ENCODE peak calls at places on chromosomes 4 and X, in six cellular contexts. One of them, this sample, is unnamed.

GRCh38 chr4:77917075-77917474 is 54.4 kb downstream of the MRPL1 start:
- DNase-seq in OCI-LY7: no peak
- DNase-seq in PC-3: no peak
- DNase-seq in tibial artery: no peak
- DNase-seq in MM.1S: no peak
- DNase-seq in esophagus squamous epithelium: no peak
- DNase-seq in this sample: no peak

GRCh38 chr4:84529169-84529751 is 30.2 kb upstream of the NKX6-1 start:
- DNase-seq in PC-3: peak; percentile 65
- DNase-seq in esophagus squamous epithelium: no peak
- DNase-seq in OCI-LY7: peak; percentile 46
- DNase-seq in MM.1S: peak; percentile 49
- DNase-seq in tibial artery: no peak
- DNase-seq in this sample: no peak

GRCh38 chr4:3759236-3759635 is 6.9 kb upstream of the ADRA2C start:
- DNase-seq in MM.1S: no peak
- DNase-seq in esophagus squamous epithelium: no peak
- DNase-seq in tibial artery: no peak
- DNase-seq in PC-3: no peak
- DNase-seq in OCI-LY7: no peak
- DNase-seq in this sample: no peak

GRCh38 chr4:14994242-14994641 is 8.0 kb upstream of the CPEB2 start:
- DNase-seq in OCI-LY7: no peak
- DNase-seq in MM.1S: no peak
- DNase-seq in esophagus squamous epithelium: no peak
- DNase-seq in tibial artery: no peak
- DNase-seq in PC-3: peak; percentile 67
- DNase-seq in this sample: no peak

GRCh38 chr4:148717988-148718387 is 275.8 kb upstream of the NR3C2 start:
- DNase-seq in OCI-LY7: no peak
- DNase-seq in esophagus squamous epithelium: no peak
- DNase-seq in MM.1S: no peak
- DNase-seq in PC-3: no peak
- DNase-seq in tibial artery: no peak
- DNase-seq in this sample: no peak

GRCh38 chr4:89661490-89661889 is 175.5 kb downstream of the SNCA start:
- DNase-seq in tibial artery: no peak
- DNase-seq in esophagus squamous epithelium: no peak
- DNase-seq in PC-3: peak; percentile 36
- DNase-seq in MM.1S: no peak
- DNase-seq in OCI-LY7: no peak
- DNase-seq in this sample: no peak

GRCh38 chrX:101385795-101386541 is at the start of gene BTK:
- DNase-seq in esophagus squamous epithelium: no peak
- DNase-seq in OCI-LY7: peak; percentile 80
- DNase-seq in PC-3: no peak
- DNase-seq in tibial artery: no peak
- DNase-seq in MM.1S: no peak
- DNase-seq in this sample: no peak

GRCh38 chrX:40109288-40110008 is 11.7 kb upstream of the BCOR start:
- DNase-seq in OCI-LY7: peak; percentile 57
- DNase-seq in esophagus squamous epithelium: no peak
- DNase-seq in MM.1S: peak; percentile 71
- DNase-seq in tibial artery: no peak
- DNase-seq in PC-3: no peak
- DNase-seq in this sample: peak; percentile 73

GRCh38 chr4:183554878-183555585 is 50.2 kb downstream of the ING2 start:
- DNase-seq in PC-3: no peak
- DNase-seq in tibial artery: no peak
- DNase-seq in OCI-LY7: no peak
- DNase-seq in MM.1S: no peak
- DNase-seq in esophagus squamous epithelium: no peak
- DNase-seq in this sample: no peak

GRCh38 chr4:142687547-142688275 is 158.4 kb downstream of the INPP4B start:
- DNase-seq in tibial artery: no peak
- DNase-seq in MM.1S: no peak
- DNase-seq in OCI-LY7: no peak
- DNase-seq in PC-3: no peak
- DNase-seq in esophagus squamous epithelium: no peak
- DNase-seq in this sample: no peak

GRCh38 chrX:122475306-122475705 is 708.8 kb upstream of the GRIA3 start:
- DNase-seq in PC-3: peak; percentile 32
- DNase-seq in esophagus squamous epithelium: no peak
- DNase-seq in OCI-LY7: no peak
- DNase-seq in MM.1S: no peak
- DNase-seq in tibial artery: no peak
- DNase-seq in this sample: no peak

GRCh38 chrX:1661922-1662221 is 47.0 kb downstream of the ASMT start:
- DNase-seq in MM.1S: no peak
- DNase-seq in tibial artery: no peak
- DNase-seq in OCI-LY7: no peak
- DNase-seq in PC-3: no peak
- DNase-seq in esophagus squamous epithelium: no peak
- DNase-seq in this sample: no peak

GRCh38 chr4:25884040-25884788 is 21.4 kb upstream of the SEL1L3 start:
- DNase-seq in PC-3: peak; percentile 18
- DNase-seq in OCI-LY7: peak; percentile 60
- DNase-seq in esophagus squamous epithelium: no peak
- DNase-seq in MM.1S: no peak
- DNase-seq in tibial artery: no peak
- DNase-seq in this sample: no peak

GRCh38 chr4:74311696-74312313 is 3.5 kb downstream of the EPGN start:
- DNase-seq in esophagus squamous epithelium: no peak
- DNase-seq in MM.1S: peak; percentile 81
- DNase-seq in OCI-LY7: peak; percentile 46
- DNase-seq in tibial artery: no peak
- DNase-seq in PC-3: peak; percentile 91
- DNase-seq in this sample: no peak

GRCh38 chrX:48961585-48962091 is 4.2 kb upstream of the OTUD5 start:
- DNase-seq in esophagus squamous epithelium: no peak
- DNase-seq in MM.1S: no peak
- DNase-seq in tibial artery: peak; percentile 29
- DNase-seq in OCI-LY7: peak; percentile 65
- DNase-seq in PC-3: no peak
- DNase-seq in this sample: peak; percentile 47

GRCh38 chr4:101169044-101170014 is 178.0 kb downstream of the PPP3CA start:
- DNase-seq in tibial artery: peak; percentile 28
- DNase-seq in MM.1S: peak; percentile 83
- DNase-seq in esophagus squamous epithelium: peak; percentile 2
- DNase-seq in PC-3: peak; percentile 83
- DNase-seq in OCI-LY7: peak; percentile 73
- DNase-seq in this sample: no peak

GRCh38 chrX:150625875-150626274 is 57.5 kb downstream of the MTM1 start:
- DNase-seq in OCI-LY7: no peak
- DNase-seq in esophagus squamous epithelium: no peak
- DNase-seq in MM.1S: no peak
- DNase-seq in tibial artery: no peak
- DNase-seq in PC-3: no peak
- DNase-seq in this sample: no peak

GRCh38 chr4:128130621-128131020 is 69.5 kb downstream of the LARP1B start:
- DNase-seq in tibial artery: no peak
- DNase-seq in OCI-LY7: no peak
- DNase-seq in PC-3: peak; percentile 6
- DNase-seq in MM.1S: no peak
- DNase-seq in esophagus squamous epithelium: no peak
- DNase-seq in this sample: no peak

GRCh38 chr4:176437756-176438155 is 118.0 kb downstream of the SPCS3 start:
- DNase-seq in MM.1S: no peak
- DNase-seq in esophagus squamous epithelium: no peak
- DNase-seq in OCI-LY7: no peak
- DNase-seq in PC-3: peak; percentile 12
- DNase-seq in tibial artery: no peak
- DNase-seq in this sample: no peak

GRCh38 chr4:77771566-77771965 is 47.6 kb downstream of the CNOT6L start:
- DNase-seq in OCI-LY7: no peak
- DNase-seq in tibial artery: no peak
- DNase-seq in esophagus squamous epithelium: no peak
- DNase-seq in MM.1S: no peak
- DNase-seq in PC-3: no peak
- DNase-seq in this sample: no peak

GRCh38 chr4:139655116-139655515 is 10.5 kb upstream of the MGST2 start:
- DNase-seq in OCI-LY7: peak; percentile 49
- DNase-seq in PC-3: peak; percentile 48
- DNase-seq in MM.1S: no peak
- DNase-seq in tibial artery: no peak
- DNase-seq in esophagus squamous epithelium: no peak
- DNase-seq in this sample: no peak

GRCh38 chr4:54657556-54658313 is at the start of gene KIT:
- DNase-seq in OCI-LY7: no peak
- DNase-seq in tibial artery: no peak
- DNase-seq in esophagus squamous epithelium: no peak
- DNase-seq in MM.1S: no peak
- DNase-seq in PC-3: no peak
- DNase-seq in this sample: peak; percentile 81

GRCh38 chr4:54654753-54655152 is 3.0 kb upstream of the KIT start:
- DNase-seq in OCI-LY7: no peak
- DNase-seq in MM.1S: no peak
- DNase-seq in PC-3: no peak
- DNase-seq in tibial artery: no peak
- DNase-seq in esophagus squamous epithelium: no peak
- DNase-seq in this sample: no peak

GRCh38 chr4:54658321-54659093 is 750 bp downstream of the KIT start:
- DNase-seq in PC-3: peak; percentile 36
- DNase-seq in OCI-LY7: no peak
- DNase-seq in MM.1S: peak; percentile 65
- DNase-seq in esophagus squamous epithelium: no peak
- DNase-seq in tibial artery: peak; percentile 43
- DNase-seq in this sample: peak; percentile 64

GRCh38 chr4:54659213-54660144 is 1.7 kb downstream of the KIT start:
- DNase-seq in tibial artery: no peak
- DNase-seq in esophagus squamous epithelium: no peak
- DNase-seq in PC-3: no peak
- DNase-seq in OCI-LY7: no peak
- DNase-seq in MM.1S: no peak
- DNase-seq in this sample: peak; percentile 22

GRCh38 chr4:54657194-54657555 is 582 bp upstream of the KIT start:
- DNase-seq in MM.1S: no peak
- DNase-seq in OCI-LY7: no peak
- DNase-seq in tibial artery: no peak
- DNase-seq in PC-3: no peak
- DNase-seq in esophagus squamous epithelium: no peak
- DNase-seq in this sample: peak; percentile 23
- H3K4me3 ChIP-seq in MM.1S: no peak overlapping the region
- H3K4me3 ChIP-seq in OCI-LY7: no peak overlapping the region
- H3K4me3 ChIP-seq in tibial artery: peak overlapping the region; percentile 65
- H3K4me3 ChIP-seq in PC-3: no peak overlapping the region
- H3K4me3 ChIP-seq in esophagus squamous epithelium: peak overlapping the region; percentile 55
- H3K4me3 ChIP-seq in this sample: peak overlapping the region; percentile 68

GRCh38 chrX:57286507-57287251 is at the start of gene FAAH2:
- DNase-seq in esophagus squamous epithelium: no peak
- DNase-seq in PC-3: peak; percentile 87
- DNase-seq in MM.1S: peak; percentile 96
- DNase-seq in tibial artery: no peak
- DNase-seq in OCI-LY7: peak; percentile 81
- DNase-seq in this sample: no peak
- H3K4me3 ChIP-seq in esophagus squamous epithelium: peak within 1 kb of the TSS; percentile 42
- H3K4me3 ChIP-seq in PC-3: peak within 1 kb of the TSS; percentile 83
- H3K4me3 ChIP-seq in MM.1S: peak within 1 kb of the TSS; percentile 66
- H3K4me3 ChIP-seq in tibial artery: no peak within 1 kb of the TSS
- H3K4me3 ChIP-seq in OCI-LY7: peak within 1 kb of the TSS; percentile 78
- H3K4me3 ChIP-seq in this sample: no peak within 1 kb of the TSS

GRCh38 chrX:119686087-119686639 is 6.8 kb downstream of the SEPTIN6 start:
- DNase-seq in MM.1S: peak; percentile 41
- DNase-seq in tibial artery: no peak
- DNase-seq in esophagus squamous epithelium: no peak
- DNase-seq in PC-3: no peak
- DNase-seq in OCI-LY7: peak; percentile 84
- DNase-seq in this sample: no peak
- H3K4me3 ChIP-seq in MM.1S: peak overlapping the region; percentile 48
- H3K4me3 ChIP-seq in tibial artery: no peak overlapping the region
- H3K4me3 ChIP-seq in esophagus squamous epithelium: no peak overlapping the region
- H3K4me3 ChIP-seq in PC-3: no peak overlapping the region
- H3K4me3 ChIP-seq in OCI-LY7: peak overlapping the region; percentile 63
- H3K4me3 ChIP-seq in this sample: no peak overlapping the region

DNA sequence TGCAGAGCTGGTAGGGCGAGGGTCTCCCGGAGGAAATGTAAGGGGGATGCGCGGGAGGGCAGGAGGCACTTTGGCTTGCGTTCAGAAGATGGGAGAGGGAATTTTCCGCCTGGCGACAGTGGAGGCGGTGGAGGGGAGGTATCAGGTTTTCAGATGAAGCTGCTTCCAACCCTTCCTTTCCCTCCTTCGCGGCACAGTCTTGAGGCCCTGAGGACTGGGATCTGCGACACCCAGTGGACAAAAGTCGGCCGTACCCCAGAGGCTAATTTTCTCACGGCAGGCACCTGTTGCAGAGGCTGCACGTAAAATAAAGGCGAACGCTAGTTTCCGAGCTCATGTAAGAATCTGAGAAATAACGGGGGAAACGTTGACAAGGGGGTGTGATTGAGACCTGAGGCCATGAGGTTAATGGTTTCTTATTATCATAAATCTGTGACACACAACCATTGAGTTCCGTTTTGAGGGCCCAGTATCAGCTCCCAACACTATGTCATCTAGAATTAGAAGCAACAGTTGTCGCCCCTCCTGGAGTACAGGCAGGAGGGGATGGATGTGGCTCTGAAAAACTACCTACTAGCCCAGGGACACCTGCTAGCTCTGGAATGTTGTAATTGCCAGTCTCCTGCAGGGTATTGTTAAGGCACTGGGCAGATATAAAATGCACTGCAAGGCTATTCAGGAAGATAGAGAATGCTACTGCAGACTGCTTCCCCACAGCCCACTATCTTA is 1.1 kb downstream of the ZCCHC18 start:
- DNase-seq in PC-3: peak; percentile 72
- DNase-seq in MM.1S: peak; percentile 58
- DNase-seq in esophagus squamous epithelium: no peak
- DNase-seq in OCI-LY7: peak; percentile 70
- DNase-seq in tibial artery: peak; percentile 25
- DNase-seq in this sample: peak; percentile 50
- H3K4me3 ChIP-seq in PC-3: peak overlapping the region; percentile 75
- H3K4me3 ChIP-seq in MM.1S: peak overlapping the region; percentile 67
- H3K4me3 ChIP-seq in esophagus squamous epithelium: peak overlapping the region; percentile 56
- H3K4me3 ChIP-seq in OCI-LY7: peak overlapping the region; percentile 72
- H3K4me3 ChIP-seq in tibial artery: peak overlapping the region; percentile 60
- H3K4me3 ChIP-seq in this sample: peak overlapping the region; percentile 46

DNA sequence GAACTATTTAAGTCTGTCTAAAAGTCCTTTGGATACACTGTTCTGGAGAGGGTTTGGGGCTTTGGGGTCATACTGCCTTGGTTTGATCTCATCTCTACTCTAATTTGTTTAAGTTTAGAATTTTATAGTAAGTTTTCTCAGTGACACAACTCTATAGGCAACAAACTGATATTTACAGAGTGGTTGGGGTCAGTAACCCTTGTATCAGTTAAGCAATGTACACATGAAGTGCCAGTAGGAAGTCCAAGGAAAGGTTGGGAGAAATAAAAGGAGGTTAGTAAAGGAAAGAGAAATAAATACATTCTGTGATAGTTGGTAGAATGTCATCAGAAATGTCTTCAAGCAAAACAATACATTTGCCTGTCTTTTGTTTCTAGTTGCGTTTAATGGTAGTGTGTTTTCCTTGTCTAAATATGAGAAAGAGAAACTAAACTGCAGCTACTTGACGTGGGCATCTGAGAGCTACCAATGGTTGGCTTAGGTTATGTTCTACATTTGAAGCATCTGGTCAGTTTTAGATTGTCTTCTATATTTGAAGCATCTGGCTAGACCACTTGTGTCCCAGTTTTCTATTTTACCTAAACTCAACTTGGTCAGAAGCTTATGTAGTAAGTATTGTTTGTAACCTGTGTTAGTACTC is 6.9 kb downstream of the ATP7A start:
- DNase-seq in tibial artery: no peak
- DNase-seq in esophagus squamous epithelium: no peak
- DNase-seq in OCI-LY7: no peak
- DNase-seq in PC-3: no peak
- DNase-seq in MM.1S: peak; percentile 35
- DNase-seq in this sample: no peak
- H3K4me3 ChIP-seq in tibial artery: no peak overlapping the region
- H3K4me3 ChIP-seq in esophagus squamous epithelium: no peak overlapping the region
- H3K4me3 ChIP-seq in OCI-LY7: no peak overlapping the region
- H3K4me3 ChIP-seq in PC-3: no peak overlapping the region
- H3K4me3 ChIP-seq in MM.1S: peak overlapping the region; percentile 54
- H3K4me3 ChIP-seq in this sample: no peak overlapping the region

This sample was measured in ovary.